ENCODE peak calls at places on chromosomes 12 and 14, in seven cellular contexts. F, D, L, E, K, R and U are unnamed samples.

GRCh38 chr12:52087961-52088820 is 8.7 kb downstream of the SMIM41 start:
- DNase-seq in D (no peak), L (no peak), E (no peak), F (no peak), R (no peak), K (no peak), U (peak)

GRCh38 chr12:116319851-116320621 is 42.5 kb upstream of the MED13L start:
- DNase-seq in K (no peak), L (no peak), E (no peak), D (peak), R (no peak), F (no peak), U (peak)

GRCh38 chr12:32115404-32116104 is 8.9 kb downstream of the BICD1 start:
- DNase-seq in D (peak), L (peak), K (no peak), E (no peak), R (peak), F (peak), U (peak)

GRCh38 chr14:21024668-21025373 is at the start of gene NDRG2:
- DNase-seq in D (peak), F (peak), E (peak), R (peak), L (peak), K (no peak), U (peak)

GRCh38 chr12:26271889-26272492 is 76.6 kb downstream of the SSPN start:
- DNase-seq in R (peak), E (no peak), L (peak), D (peak), F (no peak), K (no peak), U (peak)

GRCh38 chr12:3088251-3088650 is 11.1 kb downstream of the TSPAN9 start:
- DNase-seq in L (no peak), R (no peak), F (no peak), E (no peak), K (no peak), D (no peak), U (no peak)

GRCh38 chr14:72982146-72982708 is 44.7 kb downstream of the ZFYVE1 start:
- DNase-seq in F (no peak), R (no peak), E (no peak), D (no peak), L (no peak), K (no peak), U (no peak)

GRCh38 chr12:47717443-47718193 is 7.7 kb downstream of the ENDOU start:
- DNase-seq in R (peak), D (peak), K (no peak), F (no peak), E (no peak), L (peak), U (peak)

GRCh38 chr14:39426605-39427004 is 5.6 kb downstream of the FBXO33 start:
- DNase-seq in K (no peak), R (no peak), E (no peak), F (no peak), L (peak), D (no peak), U (no peak)

GRCh38 chr14:31834616-31835015 is 242.5 kb upstream of the ARHGAP5 start:
- DNase-seq in F (no peak), D (no peak), K (no peak), E (no peak), L (peak), R (no peak), U (no peak)

GRCh38 chr12:130164931-130165330 is 2.7 kb downstream of the FZD10 start:
- DNase-seq in E (no peak), K (no peak), L (no peak), F (no peak), R (no peak), D (no peak), U (no peak)

GRCh38 chr12:14936224-14936861 is 2.0 kb downstream of the ERP27 start:
- DNase-seq in F (no peak), L (peak), D (no peak), K (no peak), E (no peak), R (no peak), U (no peak)

GRCh38 chr12:127770123-127770522 is 496.8 kb upstream of the TMEM132C start:
- DNase-seq in D (no peak), K (no peak), R (no peak), F (no peak), E (no peak), L (no peak), U (no peak)

GRCh38 chr12:30953946-30954766 is 27.6 kb downstream of the TSPAN11 start:
- DNase-seq in K (no peak), R (no peak), L (no peak), E (no peak), D (no peak), F (no peak), U (no peak)

GRCh38 chr12:570949-571794 is 92.1 kb downstream of the NINJ2 start:
- DNase-seq in E (no peak), L (peak), R (peak), K (no peak), F (peak), D (peak), U (peak)

GRCh38 chr12:76311796-76312195 is 36.4 kb downstream of the BBS10 start:
- DNase-seq in R (no peak), F (no peak), L (peak), K (no peak), E (no peak), D (no peak), U (no peak)

GRCh38 chr12:100741084-100741711 is 53.4 kb upstream of the ANO4 start:
- DNase-seq in D (no peak), L (peak), E (no peak), K (no peak), F (no peak), R (no peak), U (no peak)

GRCh38 chr12:65121049-65121955 is at the start of gene WIF1:
- DNase-seq in D (peak), K (no peak), L (peak), E (no peak), R (peak), F (no peak), U (no peak)

GRCh38 chr14:34615507-34615906 is 14.4 kb downstream of the SNX6 start:
- DNase-seq in F (no peak), D (no peak), L (no peak), E (no peak), K (no peak), R (no peak), U (peak)

GRCh38 chr14:90649096-90649495 is 167.1 kb downstream of the TTC7B start:
- DNase-seq in R (no peak), F (no peak), E (no peak), K (no peak), D (no peak), L (no peak), U (no peak)

GRCh38 chr12:76529226-76529918 is 30.2 kb downstream of the OSBPL8 start:
- DNase-seq in F (no peak), L (peak), R (no peak), D (no peak), K (no peak), E (no peak), U (no peak)

GRCh38 chr14:69661194-69661537 is 49.8 kb downstream of the SUSD6 start:
- DNase-seq in D (no peak), F (no peak), R (no peak), L (no peak), K (no peak), E (no peak), U (no peak)

GRCh38 chr12:125071456-125071855 is 6.2 kb downstream of the AACS start:
- DNase-seq in L (no peak), R (no peak), K (no peak), D (no peak), E (no peak), F (no peak), U (no peak)

GRCh38 chr14:24335461-24336146 is 733 bp upstream of the ADCY4 start:
- DNase-seq in R (no peak), L (no peak), E (no peak), D (no peak), K (no peak), F (no peak), U (no peak)

GRCh38 chr12:2084553-2085296 is 31.9 kb downstream of the CACNA1C start:
- DNase-seq in D (no peak), L (no peak), R (no peak), F (no peak), K (no peak), E (no peak), U (peak)

GRCh38 chr12:56078931-56079728 is 835 bp upstream of the ERBB3 start:
- DNase-seq in E (peak), K (no peak), L (peak), F (peak), R (peak), D (peak), U (peak)

GRCh38 chr12:27477049-27477448 is 30.5 kb downstream of the SMCO2 start:
- DNase-seq in K (no peak), E (no peak), L (no peak), F (no peak), D (no peak), R (no peak), U (no peak)

GRCh38 chr12:48000878-48001321 is 3.4 kb downstream of the COL2A1 start:
- DNase-seq in K (no peak), L (peak), E (no peak), R (peak), F (no peak), D (no peak), U (no peak)

GRCh38 chr12:49098035-49098451 is 3.4 kb upstream of the DHH start:
- DNase-seq in E (peak), L (peak), K (no peak), R (peak), F (no peak), D (peak), U (no peak)

GRCh38 chr12:124419292-124420040 is 124.6 kb downstream of the RFLNA start:
- DNase-seq in F (no peak), L (no peak), E (no peak), R (no peak), D (no peak), K (no peak), U (no peak)

GRCh38 chr12:106032141-106032925 is 106.4 kb downstream of the NUAK1 start:
- DNase-seq in R (no peak), D (no peak), K (no peak), L (peak), E (no peak), F (no peak), U (no peak)

GRCh38 chr12:70536650-70537049 is 100.6 kb downstream of the PTPRB start:
- DNase-seq in L (no peak), F (no peak), D (no peak), K (no peak), R (no peak), E (no peak), U (no peak)

GRCh38 chr12:70535896-70536374 is 101.3 kb downstream of the PTPRB start:
- DNase-seq in D (no peak), R (no peak), E (no peak), F (no peak), K (no peak), L (no peak), U (no peak)

DNA sequence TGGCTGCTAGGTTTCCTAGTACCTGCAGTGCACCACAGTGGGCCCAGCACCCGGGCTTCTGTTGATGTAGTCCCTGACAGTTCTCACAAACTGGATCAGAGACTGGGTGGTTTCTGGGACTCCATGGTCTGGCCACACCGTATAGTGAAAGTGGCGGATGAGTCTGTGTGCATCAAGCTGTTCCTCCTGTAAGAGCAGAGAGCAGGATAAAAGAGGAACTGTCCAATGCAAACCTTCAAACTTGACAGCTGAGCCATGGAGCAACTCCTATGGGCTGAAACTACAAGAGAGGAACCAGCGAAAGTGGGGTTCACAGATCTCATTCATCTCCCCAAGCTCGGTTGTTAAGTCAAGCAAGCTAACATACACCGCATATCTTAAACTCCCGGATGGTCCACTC is 102.8 kb downstream of the PTPRB start:
- DNase-seq in R (no peak), F (no peak), K (no peak), D (no peak), L (no peak), E (no peak), U (no peak)
- H3K27ac ChIP-seq in R (no peak), F (no peak), K (peak), D (no peak), L (no peak), E (no peak), U (peak)

GRCh38 chr12:50220357-50221061 is 53.3 kb upstream of the CERS5 start:
- DNase-seq in D (no peak), E (no peak), K (no peak), F (no peak), L (peak), R (no peak), U (no peak)

GRCh38 chr12:50217202-50217601 is 50.0 kb upstream of the CERS5 start:
- DNase-seq in E (no peak), R (no peak), F (no peak), L (no peak), D (no peak), K (no peak), U (no peak)

GRCh38 chr12:50219544-50219943 is 52.4 kb upstream of the CERS5 start:
- DNase-seq in K (no peak), E (no peak), R (no peak), D (no peak), L (no peak), F (no peak), U (no peak)

GRCh38 chr12:50221228-50222008 is 54.2 kb upstream of the CERS5 start:
- DNase-seq in L (peak), F (no peak), K (no peak), D (no peak), R (no peak), E (no peak), U (no peak)

GRCh38 chr12:50218386-50218785 is 51.2 kb upstream of the CERS5 start:
- DNase-seq in L (peak), D (no peak), F (no peak), K (no peak), E (no peak), R (no peak), U (no peak)
- H3K4me3 ChIP-seq in L (no peak), D (no peak), F (no peak), K (no peak), E (no peak), R (no peak), U (no peak)

GRCh38 chr12:103820881-103821489 is 20.0 kb downstream of the NT5DC3 start:
- DNase-seq in R (no peak), L (no peak), D (no peak), E (no peak), K (no peak), F (no peak), U (no peak)
- H3K27ac ChIP-seq in R (no peak), L (no peak), D (no peak), E (no peak), K (no peak), F (no peak), U (no peak)

GRCh38 chr14:105285174-105285573 is 15.6 kb downstream of the BRF1 start:
- DNase-seq in F (peak), K (no peak), E (no peak), L (no peak), D (no peak), R (no peak), U (no peak)
- H3K4me3 ChIP-seq in F (no peak), K (no peak), E (no peak), L (no peak), D (no peak), R (no peak), U (no peak)

GRCh38 chr12:96211989-96212388 is 17.8 kb downstream of the ELK3 start:
- DNase-seq in F (no peak), K (no peak), D (no peak), R (no peak), E (peak), L (no peak), U (peak)

GRCh38 chr12:96210376-96211055 is 16.3 kb downstream of the ELK3 start:
- DNase-seq in K (no peak), R (no peak), L (no peak), F (no peak), D (no peak), E (no peak), U (peak)

GRCh38 chr12:96206957-96207356 is 12.8 kb downstream of the ELK3 start:
- DNase-seq in L (no peak), E (no peak), K (no peak), F (no peak), D (no peak), R (no peak), U (no peak)

GRCh38 chr12:96208346-96208745 is 14.2 kb downstream of the ELK3 start:
- DNase-seq in F (no peak), K (no peak), L (no peak), E (no peak), R (no peak), D (no peak), U (peak)

GRCh38 chr12:96208801-96209534 is 14.8 kb downstream of the ELK3 start:
- DNase-seq in R (no peak), L (no peak), E (no peak), F (no peak), K (no peak), D (peak), U (no peak)
- H3K27ac ChIP-seq in R (no peak), L (no peak), E (no peak), F (no peak), K (peak), D (peak), U (no peak)

GRCh38 chr12:67517181-67517887 is 131.2 kb upstream of the DYRK2 start:
- DNase-seq in E (no peak), F (no peak), L (peak), D (peak), R (no peak), K (no peak), U (no peak)
- H3K4me3 ChIP-seq in E (no peak), F (no peak), L (no peak), D (no peak), R (no peak), K (no peak), U (no peak)

GRCh38 chr14:98192946-98193345 is 1079.1 kb downstream of the BCL11B start:
- DNase-seq in K (no peak), F (no peak), D (no peak), E (no peak), L (no peak), R (no peak), U (no peak)

GRCh38 chr14:98187302-98187701 is 1084.7 kb downstream of the BCL11B start:
- DNase-seq in L (no peak), K (no peak), D (no peak), F (no peak), R (no peak), E (no peak), U (no peak)

GRCh38 chr14:98189077-98189476 is 1082.9 kb downstream of the BCL11B start:
- DNase-seq in L (no peak), F (no peak), E (no peak), D (no peak), R (peak), K (no peak), U (no peak)

GRCh38 chr14:98189521-98189920 is 1082.5 kb downstream of the BCL11B start:
- DNase-seq in L (no peak), F (no peak), R (no peak), E (no peak), K (no peak), D (no peak), U (no peak)

GRCh38 chr14:98189944-98190343 is 1082.1 kb downstream of the BCL11B start:
- DNase-seq in R (no peak), F (no peak), D (no peak), L (no peak), E (no peak), K (no peak), U (no peak)
- H3K27ac ChIP-seq in R (no peak), F (no peak), D (peak), L (no peak), E (no peak), K (peak), U (no peak)

DNA sequence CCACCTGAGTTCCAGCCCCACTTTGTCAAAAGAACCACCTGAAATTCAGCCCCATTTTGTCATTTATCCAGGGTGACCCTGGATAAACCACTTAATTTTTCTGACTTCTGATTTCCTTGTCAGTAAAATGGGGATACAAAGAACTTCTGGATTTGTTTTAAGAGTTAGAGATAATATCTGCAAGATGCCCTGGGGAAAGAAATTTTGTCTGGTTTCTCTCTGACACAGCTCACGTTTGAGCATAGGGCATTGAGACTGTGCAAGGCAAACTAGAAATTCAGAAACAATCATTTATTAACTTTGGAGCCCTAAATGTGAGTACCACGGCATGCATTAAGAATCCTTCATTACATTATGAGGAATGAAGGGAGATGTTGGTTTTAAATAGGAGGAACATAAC is 37.2 kb downstream of the TMTC2 start:
- DNase-seq in K (no peak), R (no peak), E (no peak), D (no peak), F (no peak), L (no peak), U (no peak)
- H3K4me3 ChIP-seq in K (no peak), R (no peak), E (no peak), D (no peak), F (no peak), L (no peak), U (no peak)